ENCODE peak calls at places on chromosomes 3 and 15, in ten cellular contexts. T is mesothelial cell of epicardium; O is HAP-1; F is DMS 273 treated with DMSO at 0.1 percent for 48 hours; N is stimulated activated CD4-positive, alpha-beta T cell treated with anti-CD3 and anti-CD28 coated beads, Interleukin-2, amount 100 ng/mL, for 4 hours; D is suprapubic skin; R is cardiac fibroblast; U is neural crest cell; S is effector CD4-positive, alpha-beta T cell; Y is ACHN. Z is an unnamed sample.

GRCh38 chr3:23232016-23232415 is 28.9 kb downstream of the UBE2E2 start:
- DNase-seq in T (no peak), O (no peak), F (no peak), N (no peak), D (no peak), R (no peak), U (no peak), S (no peak), Y (no peak), Z (no peak)

GRCh38 chr3:72376917-72377710 is 471.1 kb downstream of the SHQ1 start:
- DNase-seq in T (no peak), O (no peak), F (no peak), N (no peak), D (no peak), R (no peak), U (no peak), S (no peak), Y (no peak), Z (no peak)

GRCh38 chr15:36936652-36937051 is 163.7 kb downstream of the MEIS2 start:
- DNase-seq in T (no peak), O (no peak), F (no peak), N (no peak), D (no peak), R (peak; percentile 67), U (no peak), S (no peak), Y (no peak), Z (no peak)

GRCh38 chr3:49013738-49014660 is 4.4 kb downstream of the DALRD3 start:
- DNase-seq in T (no peak), O (peak; percentile 72), F (no peak), N (no peak), D (no peak), R (peak; percentile 58), U (peak; percentile 52), S (no peak), Y (peak; percentile 42), Z (peak; percentile 69)

GRCh38 chr3:37032961-37033360 is 39.6 kb downstream of the MLH1 start:
- DNase-seq in T (no peak), O (no peak), F (no peak), N (no peak), D (no peak), R (peak; percentile 27), U (no peak), S (no peak), Y (no peak), Z (no peak)

GRCh38 chr3:73383470-73384049 is 241.2 kb downstream of the PDZRN3 start:
- DNase-seq in T (no peak), O (no peak), F (no peak), N (no peak), D (no peak), R (no peak), U (no peak), S (no peak), Y (no peak), Z (no peak)

GRCh38 chr3:143627336-143627735 is 220.9 kb downstream of the SLC9A9 start:
- DNase-seq in T (no peak), O (no peak), F (no peak), N (no peak), D (no peak), R (peak; percentile 64), U (no peak), S (no peak), Y (no peak), Z (no peak)

GRCh38 chr3:51669241-51670052 is 1.6 kb upstream of the TEX264 start:
- DNase-seq in T (peak; percentile 65), O (peak; percentile 92), F (peak; percentile 11), N (peak; percentile 67), D (peak; percentile 93), R (peak; percentile 90), U (peak; percentile 86), S (peak; percentile 79), Y (peak; percentile 86), Z (peak; percentile 86)

GRCh38 chr3:57803647-57804081 is 47.6 kb downstream of the SLMAP start:
- DNase-seq in T (no peak), O (peak; percentile 53), F (peak; percentile 67), N (no peak), D (no peak), R (peak; percentile 94), U (no peak), S (no peak), Y (peak; percentile 94), Z (peak; percentile 67)

GRCh38 chr3:52405601-52406115 is 39.2 kb downstream of the SEMA3G start:
- DNase-seq in T (no peak), O (no peak), F (no peak), N (no peak), D (no peak), R (no peak), U (no peak), S (no peak), Y (no peak), Z (no peak)

GRCh38 chr15:78422571-78423340 is 15.3 kb upstream of the IREB2 start:
- DNase-seq in T (peak; percentile 42), O (peak; percentile 87), F (peak; percentile 53), N (peak; percentile 39), D (no peak), R (peak; percentile 71), U (peak; percentile 54), S (peak; percentile 43), Y (peak; percentile 50), Z (peak; percentile 86)

GRCh38 chr3:186476044-186476468 is 68.1 kb downstream of the CRYGS start:
- DNase-seq in T (no peak), O (no peak), F (peak; percentile 72), N (no peak), D (no peak), R (no peak), U (no peak), S (no peak), Y (no peak), Z (no peak)

GRCh38 chr3:61736506-61736905 is 175.1 kb downstream of the PTPRG start:
- DNase-seq in T (no peak), O (no peak), F (no peak), N (no peak), D (no peak), R (peak; percentile 24), U (no peak), S (no peak), Y (no peak), Z (no peak)

GRCh38 chr3:104437891-104438290 is 928.8 kb upstream of the ALCAM start:
- DNase-seq in T (no peak), O (peak; percentile 50), F (no peak), N (no peak), D (no peak), R (peak; percentile 59), U (no peak), S (no peak), Y (no peak), Z (no peak)

GRCh38 chr3:194275721-194276120 is 75.4 kb downstream of the CPN2 start:
- DNase-seq in T (peak; percentile 5), O (peak; percentile 7), F (no peak), N (no peak), D (peak; percentile 45), R (no peak), U (no peak), S (no peak), Y (no peak), Z (no peak)

GRCh38 chr3:123028233-123028828 is 768 bp upstream of the SEMA5B start:
- DNase-seq in T (no peak), O (peak; percentile 69), F (peak; percentile 83), N (no peak), D (no peak), R (peak; percentile 80), U (peak; percentile 29), S (no peak), Y (peak; percentile 66), Z (peak; percentile 24)

GRCh38 chr3:165643433-165643824 is 193.8 kb downstream of the BCHE start:
- DNase-seq in T (no peak), O (no peak), F (no peak), N (no peak), D (no peak), R (peak; percentile 54), U (no peak), S (no peak), Y (peak; percentile 32), Z (no peak)

GRCh38 chr3:109685084-109686079 is 348.0 kb upstream of the DPPA4 start:
- DNase-seq in T (no peak), O (no peak), F (no peak), N (no peak), D (no peak), R (peak; percentile 99), U (no peak), S (no peak), Y (peak; percentile 93), Z (peak; percentile 44)

GRCh38 chr3:42526616-42527367 is 24.3 kb downstream of the VIPR1 start:
- DNase-seq in T (no peak), O (no peak), F (no peak), N (peak; percentile 44), D (no peak), R (no peak), U (no peak), S (peak; percentile 27), Y (no peak), Z (no peak)